ENCODE peak calls at places on chromosomes 5 and 9, in nine cellular contexts. Z is dorsolateral prefrontal cortex, E is OCI-LY7, D is transverse colon, R is WERI-Rb-1, J is retinal pigment epithelial cell, A is PC-3, Y is cardiac muscle cell, H is PC-9. F is an unnamed sample.

GRCh38 chr9:77563205-77563604 is 84.9 kb downstream of the GNA14 start:
- DNase-seq in J (no peak), Y (peak), D (no peak), E (no peak), A (no peak), H (no peak), R (no peak), Z (no peak), F (no peak)

GRCh38 chr5:134127376-134127861 is 12.9 kb downstream of the TCF7 start:
- DNase-seq in A (no peak), Y (peak), D (no peak), Z (no peak), H (no peak), R (no peak), J (peak), E (peak), F (no peak)

GRCh38 chr5:172164773-172165212 is 23.2 kb downstream of the STK10 start:
- DNase-seq in A (no peak), D (no peak), J (no peak), E (no peak), R (no peak), Y (peak), H (no peak), Z (peak), F (no peak)

GRCh38 chr9:13758876-13759275 is 479.4 kb upstream of the MPDZ start:
- DNase-seq in Y (peak), A (no peak), Z (no peak), D (no peak), H (no peak), R (no peak), J (no peak), E (no peak), F (no peak)

GRCh38 chr5:463952-464351 is 21.0 kb downstream of the EXOC3 start:
- DNase-seq in R (peak), Y (no peak), E (no peak), H (no peak), D (peak), A (no peak), J (no peak), Z (peak), F (peak)

GRCh38 chr9:108634164-108634563 is 221.6 kb downstream of the ACTL7B start:
- DNase-seq in D (peak), R (peak), A (peak), Z (no peak), H (peak), J (peak), E (no peak), Y (peak), F (no peak)

GRCh38 chr5:120446068-120446492 is 18.0 kb upstream of the PRR16 start:
- DNase-seq in R (no peak), H (no peak), J (peak), D (no peak), E (no peak), A (peak), Z (no peak), Y (peak), F (no peak)

GRCh38 chr9:131707677-131708612 is 31.9 kb downstream of the RAPGEF1 start:
- DNase-seq in A (peak), Y (peak), E (peak), J (peak), D (peak), R (no peak), H (no peak), Z (no peak), F (no peak)

GRCh38 chr9:134228649-134229048 is 64.3 kb upstream of the RNU6ATAC start:
- DNase-seq in D (no peak), Z (no peak), E (no peak), R (no peak), Y (no peak), H (no peak), A (no peak), J (no peak), F (no peak)

GRCh38 chr5:52870448-52870847 is 82.7 kb downstream of the ITGA1 start:
- DNase-seq in E (no peak), J (no peak), H (no peak), R (peak), Z (no peak), Y (peak), D (no peak), A (no peak), F (no peak)

GRCh38 chr5:181071257-181071656 is 31.2 kb downstream of the BTNL9 start:
- DNase-seq in R (no peak), J (no peak), E (no peak), Y (no peak), H (no peak), D (no peak), A (no peak), Z (no peak), F (no peak)

GRCh38 chr5:54658014-54658413 is 140.5 kb downstream of the SNX18 start:
- DNase-seq in E (no peak), H (no peak), D (no peak), Y (peak), A (peak), Z (no peak), R (no peak), J (peak), F (no peak)

GRCh38 chr5:135437796-135438560 is 9.2 kb downstream of the DCANP1 start:
- DNase-seq in R (no peak), J (peak), Y (peak), E (no peak), A (peak), D (peak), H (peak), Z (peak), F (no peak)

GRCh38 chr5:176737001-176737745 is 73.2 kb upstream of the UNC5A start:
- DNase-seq in Y (no peak), D (peak), Z (no peak), A (no peak), R (no peak), J (no peak), E (no peak), H (no peak), F (no peak)

GRCh38 chr9:115042781-115043509 is 75.0 kb downstream of the TNC start:
- DNase-seq in J (no peak), Y (peak), Z (no peak), R (no peak), H (no peak), A (no peak), D (no peak), E (no peak), F (no peak)

GRCh38 chr9:81772144-81772543 is 82.8 kb upstream of the TLE1 start:
- DNase-seq in D (no peak), J (peak), Y (no peak), E (no peak), R (no peak), A (peak), Z (no peak), H (no peak), F (no peak)

GRCh38 chr5:42230839-42231238 is 192.4 kb upstream of the GHR start:
- DNase-seq in J (no peak), E (no peak), H (no peak), Y (no peak), D (no peak), Z (no peak), A (no peak), R (no peak), F (no peak)

GRCh38 chr5:173499471-173500212 is 116.8 kb downstream of the BOD1 start:
- DNase-seq in E (no peak), Z (no peak), Y (no peak), A (no peak), H (no peak), J (no peak), R (no peak), D (no peak), F (no peak)

GRCh38 chr5:40165789-40166728 is 513.7 kb upstream of the PTGER4 start:
- DNase-seq in Z (no peak), R (no peak), J (no peak), A (peak), D (no peak), Y (peak), E (no peak), H (no peak), F (no peak)

GRCh38 chr9:5582835-5583195 is 46.1 kb upstream of the RIC1 start:
- DNase-seq in H (no peak), Z (no peak), Y (peak), E (peak), D (no peak), R (no peak), A (no peak), J (peak), F (peak)

GRCh38 chr5:176743136-176743827 is 67.1 kb upstream of the UNC5A start:
- DNase-seq in J (no peak), R (peak), D (no peak), Y (no peak), Z (no peak), H (no peak), A (no peak), E (no peak), F (peak)

GRCh38 chr5:58582411-58583393 is at the start of gene RAB3C:
- DNase-seq in Z (peak), E (no peak), J (peak), Y (peak), R (peak), A (peak), D (peak), H (peak), F (peak)

GRCh38 chr9:91611582-91611981 is 187.9 kb upstream of the NFIL3 start:
- DNase-seq in H (no peak), R (no peak), A (no peak), Y (no peak), D (no peak), J (no peak), Z (no peak), E (no peak), F (no peak)

GRCh38 chr5:172445866-172446265 is 8.5 kb downstream of the SH3PXD2B start:
- DNase-seq in E (no peak), J (no peak), A (no peak), R (no peak), D (no peak), Z (no peak), Y (no peak), H (no peak), F (no peak)

GRCh38 chr9:4548796-4549725 is 58.8 kb downstream of the SLC1A1 start:
- DNase-seq in Z (no peak), E (peak), H (no peak), A (peak), D (peak), R (peak), J (no peak), Y (peak), F (no peak)

GRCh38 chr5:75667586-75667985 is 49.7 kb downstream of the POC5 start:
- DNase-seq in J (no peak), A (no peak), R (no peak), E (no peak), H (no peak), Y (peak), D (no peak), Z (no peak), F (no peak)

GRCh38 chr9:68472119-68472518 is 68.6 kb downstream of the TMEM252 start:
- DNase-seq in R (no peak), D (no peak), H (no peak), E (no peak), Y (no peak), A (peak), J (no peak), Z (no peak), F (no peak)

GRCh38 chr9:124500796-124501611 is 6.2 kb downstream of the NR5A1 start:
- DNase-seq in A (no peak), E (no peak), R (no peak), Z (no peak), D (no peak), J (no peak), H (no peak), Y (no peak), F (no peak)

GRCh38 chr9:14347408-14348224 is 33.7 kb upstream of the NFIB start:
- DNase-seq in Z (peak), Y (peak), R (no peak), H (no peak), J (no peak), E (no peak), D (peak), A (peak), F (no peak)

GRCh38 chr5:160774646-160775313 is 77.2 kb downstream of the ATP10B start:
- DNase-seq in D (no peak), J (no peak), A (no peak), Y (no peak), R (no peak), E (no peak), Z (no peak), H (no peak), F (no peak)

GRCh38 chr9:33350310-33350709 is 52.1 kb downstream of the AQP7 start:
- DNase-seq in E (no peak), J (peak), H (peak), R (no peak), A (peak), Z (no peak), D (no peak), Y (peak), F (no peak)

GRCh38 chr5:107455111-107455544 is 215.6 kb downstream of the EFNA5 start:
- DNase-seq in Z (no peak), E (no peak), Y (peak), D (no peak), R (no peak), A (peak), J (peak), H (peak), F (no peak)

GRCh38 chr9:22147818-22148573 is 138.9 kb upstream of the CDKN2B start:
- DNase-seq in H (no peak), Z (no peak), R (no peak), J (peak), D (no peak), A (peak), E (no peak), Y (peak), F (no peak)

GRCh38 chr5:133508845-133509741 is 103.2 kb downstream of the FSTL4 start:
- DNase-seq in D (no peak), J (no peak), A (no peak), R (no peak), E (no peak), Z (no peak), Y (no peak), H (peak), F (no peak)

GRCh38 chr5:58901271-58901670 is 318.4 kb downstream of the RAB3C start:
- DNase-seq in H (no peak), Z (no peak), Y (no peak), R (no peak), A (no peak), D (no peak), E (no peak), J (no peak), F (no peak)

GRCh38 chr9:35262064-35262463 is 100.3 kb downstream of the UNC13B start:
- DNase-seq in J (no peak), Y (no peak), Z (no peak), D (no peak), H (no peak), R (no peak), A (no peak), E (no peak), F (no peak)

GRCh38 chr9:35257986-35258664 is 96.3 kb downstream of the UNC13B start:
- DNase-seq in Y (no peak), H (no peak), R (no peak), E (no peak), J (no peak), Z (no peak), D (no peak), A (no peak), F (no peak)

GRCh38 chr9:35254237-35254636 is 92.4 kb downstream of the UNC13B start:
- DNase-seq in R (no peak), E (no peak), A (no peak), H (no peak), D (no peak), Y (no peak), J (no peak), Z (no peak), F (no peak)

GRCh38 chr9:35253075-35253474 is 91.3 kb downstream of the UNC13B start:
- DNase-seq in D (no peak), Z (no peak), H (no peak), Y (no peak), E (no peak), J (no peak), A (no peak), R (no peak), F (no peak)

GRCh38 chr9:35258665-35259474 is 97.1 kb downstream of the UNC13B start:
- DNase-seq in Y (peak), A (peak), H (peak), R (peak), D (peak), Z (peak), J (peak), E (peak), F (peak)
- TF ChIP-seq CTCF in Y (peak), A (peak), H (peak), R (peak), D (peak), Z (peak), J (peak), E (peak), F (peak)

GRCh38 chr9:27548055-27548741 is 18.6 kb upstream of the MOB3B start:
- DNase-seq in J (no peak), E (peak), D (no peak), R (no peak), A (peak), Z (no peak), Y (peak), H (peak), F (no peak)
- TF ChIP-seq CTCF in J (peak), E (peak), D (peak), R (peak), A (peak), Z (peak), Y (peak), H (peak), F (peak)

DNA sequence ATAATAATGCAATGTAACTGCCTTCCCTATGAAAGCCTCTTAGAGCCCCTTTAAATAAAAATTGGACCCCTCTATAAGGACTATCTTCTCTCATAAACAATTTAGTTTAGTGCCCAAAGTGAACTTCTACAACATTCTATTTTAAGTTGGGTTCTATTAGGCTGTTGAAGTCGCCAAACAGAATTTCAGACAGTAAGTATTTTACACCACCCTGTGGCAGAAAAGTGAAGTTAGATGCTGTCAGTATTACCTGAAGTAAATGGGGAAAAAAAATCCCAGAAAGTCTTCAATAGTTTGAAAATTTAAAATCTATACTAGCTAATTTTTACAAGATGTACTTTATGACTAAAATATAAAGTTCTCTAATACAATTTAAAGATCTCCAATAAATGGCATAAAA is 29.5 kb downstream of the CAAP1 start:
- DNase-seq in Y (peak), E (peak), Z (no peak), D (no peak), R (no peak), A (peak), J (no peak), H (no peak), F (no peak)
- TF ChIP-seq CTCF in Y (peak), E (peak), Z (peak), D (no peak), R (no peak), A (peak), J (peak), H (peak), F (peak)

GRCh38 chr5:95647331-95647659 is 718 bp downstream of the RFESD start:
- DNase-seq in Y (peak), D (no peak), H (no peak), J (no peak), R (no peak), Z (peak), E (no peak), A (no peak), F (no peak)

GRCh38 chr5:95647886-95648860 is 1.6 kb downstream of the RFESD start:
- DNase-seq in R (no peak), D (no peak), Y (peak), J (no peak), A (no peak), E (peak), Z (no peak), H (no peak), F (no peak)

GRCh38 chr5:95643152-95643551 is 3.4 kb upstream of the RFESD start:
- DNase-seq in D (no peak), A (no peak), R (no peak), J (no peak), H (no peak), Z (no peak), E (no peak), Y (no peak), F (no peak)

GRCh38 chr5:95644351-95645042 is 2.1 kb upstream of the RFESD start:
- DNase-seq in A (peak), R (peak), D (peak), Y (peak), E (peak), H (peak), Z (no peak), J (no peak), F (peak)

DNA sequence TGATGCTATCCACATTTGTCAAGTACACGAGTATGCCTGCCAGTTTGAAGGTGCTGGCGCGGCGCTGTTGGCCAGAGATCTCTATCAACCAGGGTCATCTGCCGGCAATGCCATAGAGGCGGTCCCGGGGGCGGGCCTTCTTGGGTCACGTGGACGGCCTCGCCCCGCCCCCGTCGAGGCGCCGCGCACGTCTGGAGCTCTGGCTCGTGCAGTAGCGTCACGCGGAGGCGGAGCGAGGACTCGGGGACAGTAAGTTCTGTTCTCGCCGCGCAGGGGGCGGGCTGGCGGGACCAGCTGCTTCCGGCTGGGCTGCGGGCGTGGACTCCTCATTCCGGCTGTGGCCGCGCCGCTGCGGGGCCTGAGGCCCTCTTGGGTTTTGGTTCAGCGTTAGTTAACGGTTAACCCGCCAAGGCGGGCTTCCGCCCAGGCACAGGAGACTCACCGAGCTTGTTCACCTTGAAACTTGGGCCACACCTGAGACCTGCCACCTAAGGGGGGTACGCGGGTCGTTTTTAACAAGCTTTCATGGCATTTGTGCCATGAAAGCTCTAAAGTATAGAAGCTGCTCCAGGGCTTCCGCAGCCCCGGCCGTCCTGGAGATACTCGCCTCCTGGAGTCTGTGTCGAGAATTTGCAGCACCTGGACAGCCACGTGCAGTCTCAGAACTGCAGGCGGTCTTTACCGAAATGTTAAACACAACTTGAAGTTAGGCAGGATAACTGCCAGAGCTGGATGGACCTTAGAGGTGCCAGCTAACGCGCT is at the start of gene RFESD:
- DNase-seq in R (peak), J (peak), Z (peak), H (peak), D (peak), E (peak), A (peak), Y (peak), F (peak)
- TF ChIP-seq CTCF in R (no peak), J (peak), Z (peak), H (peak), D (no peak), E (peak), A (peak), Y (no peak), F (no peak)